ENCODE peak calls at places on chromosomes 2 and 18, in eight cellular contexts. E, X, Y, M, N, I, G and Q are unnamed samples.

GRCh38 chr2:46749042-46749461 is 166.6 kb downstream of the MCFD2 start:
- DNase-seq in E (no peak), X (no peak), Y (no peak), M (no peak), N (no peak), I (no peak), G (peak; percentile 79), Q (no peak)

GRCh38 chr18:24114924-24115549 is 23.8 kb upstream of the CABYR start:
- DNase-seq in E (peak; percentile 50), X (no peak), Y (no peak), M (no peak), N (no peak), I (no peak), G (no peak), Q (no peak)

GRCh38 chr18:61988100-61988499 is 95.3 kb upstream of the RNF152 start:
- DNase-seq in E (no peak), X (no peak), Y (no peak), M (no peak), N (no peak), I (no peak), G (no peak), Q (no peak)

GRCh38 chr18:29191263-29191662 is 1014.3 kb upstream of the CDH2 start:
- DNase-seq in E (no peak), X (no peak), Y (no peak), M (no peak), N (peak; percentile 46), I (peak; percentile 1), G (peak; percentile 19), Q (no peak)

GRCh38 chr2:152385718-152386117 is 50.7 kb downstream of the FMNL2 start:
- DNase-seq in E (no peak), X (no peak), Y (no peak), M (no peak), N (no peak), I (no peak), G (no peak), Q (no peak)

GRCh38 chr2:199336546-199336945 is 121.2 kb downstream of the SATB2 start:
- DNase-seq in E (no peak), X (no peak), Y (no peak), M (no peak), N (no peak), I (no peak), G (no peak), Q (no peak)

GRCh38 chr2:88739985-88740600 is 48.6 kb downstream of the RPIA start:
- DNase-seq in E (peak; percentile 86), X (peak; percentile 84), Y (peak; percentile 52), M (peak; percentile 60), N (peak; percentile 92), I (peak; percentile 57), G (peak; percentile 42), Q (peak; percentile 78)

GRCh38 chr2:198102120-198102519 is 297.7 kb downstream of the PLCL1 start:
- DNase-seq in E (no peak), X (no peak), Y (no peak), M (no peak), N (no peak), I (no peak), G (no peak), Q (no peak)

GRCh38 chr18:13287372-13287771 is 68.8 kb downstream of the LDLRAD4 start:
- DNase-seq in E (no peak), X (no peak), Y (no peak), M (no peak), N (no peak), I (no peak), G (no peak), Q (no peak)

GRCh38 chr2:234957533-234958135 is 5.8 kb downstream of the SH3BP4 start:
- DNase-seq in E (no peak), X (no peak), Y (no peak), M (no peak), N (peak; percentile 36), I (no peak), G (peak; percentile 49), Q (no peak)

GRCh38 chr2:233267516-233268245 is 16.2 kb downstream of the ATG16L1 start:
- DNase-seq in E (no peak), X (peak; percentile 43), Y (no peak), M (no peak), N (no peak), I (no peak), G (no peak), Q (no peak)

GRCh38 chr2:156915332-156915731 is 342.2 kb upstream of the GALNT5 start:
- DNase-seq in E (no peak), X (no peak), Y (no peak), M (no peak), N (no peak), I (no peak), G (no peak), Q (no peak)

GRCh38 chr18:29154758-29155725 is 978.1 kb upstream of the CDH2 start:
- DNase-seq in E (peak; percentile 16), X (no peak), Y (no peak), M (no peak), N (no peak), I (no peak), G (peak; percentile 96), Q (no peak)

GRCh38 chr2:230067990-230068657 is 600 bp downstream of the SLC16A14 start:
- DNase-seq in E (peak; percentile 48), X (peak; percentile 52), Y (peak; percentile 62), M (peak; percentile 54), N (peak; percentile 89), I (peak; percentile 57), G (peak; percentile 34), Q (peak; percentile 73)

GRCh38 chr2:236720974-236721600 is 151.5 kb downstream of the ACKR3 start:
- DNase-seq in E (no peak), X (no peak), Y (no peak), M (no peak), N (no peak), I (no peak), G (no peak), Q (no peak)

DNA sequence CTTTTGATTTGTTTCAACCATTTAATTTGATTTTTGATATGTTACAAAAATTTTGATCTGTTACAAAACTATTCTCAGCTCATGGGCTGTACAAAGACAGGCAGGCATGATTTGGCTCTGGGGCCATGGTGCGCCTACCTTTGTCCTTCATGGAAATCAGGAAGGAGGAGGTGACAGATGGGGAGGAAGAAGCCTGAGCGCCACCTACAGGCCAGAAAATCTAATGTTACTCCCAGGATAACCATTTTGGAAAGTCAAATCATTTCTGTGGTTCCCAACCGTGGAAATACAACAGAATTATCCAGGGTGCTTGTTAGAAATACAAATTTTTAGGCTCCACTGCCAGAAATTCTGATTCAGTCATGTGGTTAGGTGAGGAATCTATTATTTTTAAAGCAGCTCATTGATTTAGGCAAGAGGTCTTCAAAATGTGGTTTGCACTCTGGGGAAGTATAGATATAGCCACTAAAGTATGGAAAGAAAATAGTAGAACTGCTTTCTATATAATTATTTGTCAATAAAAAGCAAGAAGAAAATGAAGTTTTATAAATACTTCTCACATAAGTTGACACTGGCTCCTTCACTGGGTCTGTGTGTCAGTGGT is 93.9 kb downstream of the EVA1A start:
- DNase-seq in E (peak; percentile 61), X (peak; percentile 43), Y (no peak), M (no peak), N (peak; percentile 88), I (peak; percentile 42), G (peak; percentile 23), Q (peak; percentile 46)
- TF ChIP-seq CTCF in E (peak; percentile 45), X (peak; percentile 28), Y (no peak), M (peak; percentile 24), N (peak; percentile 86), I (peak; percentile 63), G (peak; percentile 72), Q (peak; percentile 48)

DNA sequence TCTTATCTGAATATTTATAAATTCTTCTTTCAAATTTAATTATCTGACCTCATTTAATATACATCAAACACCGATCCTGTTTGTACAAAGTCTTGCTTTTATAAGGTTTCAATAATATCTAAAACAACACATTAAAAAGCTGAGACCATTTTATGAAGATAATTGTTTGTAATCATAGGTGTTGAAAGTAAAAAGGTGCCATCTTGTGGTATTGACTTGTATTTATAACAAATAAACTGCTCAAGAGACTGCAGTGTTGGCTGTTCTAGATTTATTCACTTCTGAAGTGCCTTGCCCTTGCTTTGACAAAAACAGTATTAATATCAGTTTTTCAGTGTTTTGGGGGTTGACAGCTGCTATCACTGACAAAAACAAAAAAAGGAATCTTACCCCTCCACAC is 286.8 kb upstream of the HNMT start:
- DNase-seq in E (no peak), X (no peak), Y (no peak), M (no peak), N (no peak), I (no peak), G (no peak), Q (no peak)
- TF ChIP-seq CTCF in E (no peak), X (no peak), Y (no peak), M (no peak), N (peak; percentile 56), I (no peak), G (no peak), Q (no peak)

DNA sequence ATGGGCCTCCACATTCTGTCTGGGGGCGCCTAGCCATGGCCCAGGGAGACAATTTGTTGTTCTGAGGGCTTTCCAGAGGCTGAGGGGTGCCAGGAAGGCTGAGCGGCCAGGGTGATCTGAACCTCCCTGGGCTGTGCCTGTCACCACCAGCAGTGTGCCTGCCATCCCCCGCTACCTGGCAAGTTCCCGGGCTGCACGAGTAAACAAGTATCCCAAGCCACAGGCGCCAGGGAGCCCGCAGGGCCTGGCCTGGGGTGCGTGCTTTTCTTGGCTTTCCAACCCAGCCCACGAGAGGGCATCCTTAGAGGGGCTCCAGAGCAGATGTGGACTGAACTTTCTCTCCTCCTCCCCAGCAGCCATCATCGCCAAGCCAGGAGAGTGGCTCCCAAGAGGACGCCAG is 35.1 kb upstream of the B3GNT7 start:
- DNase-seq in E (no peak), X (peak; percentile 55), Y (no peak), M (no peak), N (peak; percentile 85), I (no peak), G (no peak), Q (no peak)
- TF ChIP-seq CTCF in E (no peak), X (no peak), Y (no peak), M (no peak), N (peak; percentile 50), I (peak; percentile 21), G (no peak), Q (no peak)

GRCh38 chr2:134230885-134231284 is 23.0 kb upstream of the MGAT5 start:
- DNase-seq in E (no peak), X (no peak), Y (no peak), M (no peak), N (no peak), I (no peak), G (no peak), Q (no peak)

GRCh38 chr2:134227666-134228065 is 26.2 kb upstream of the MGAT5 start:
- DNase-seq in E (no peak), X (no peak), Y (no peak), M (no peak), N (no peak), I (no peak), G (no peak), Q (no peak)

GRCh38 chr2:134229540-134229939 is 24.3 kb upstream of the MGAT5 start:
- DNase-seq in E (no peak), X (no peak), Y (no peak), M (no peak), N (no peak), I (no peak), G (no peak), Q (no peak)

GRCh38 chr2:134226561-134226960 is 27.3 kb upstream of the MGAT5 start:
- DNase-seq in E (no peak), X (no peak), Y (no peak), M (no peak), N (no peak), I (no peak), G (no peak), Q (no peak)

DNA sequence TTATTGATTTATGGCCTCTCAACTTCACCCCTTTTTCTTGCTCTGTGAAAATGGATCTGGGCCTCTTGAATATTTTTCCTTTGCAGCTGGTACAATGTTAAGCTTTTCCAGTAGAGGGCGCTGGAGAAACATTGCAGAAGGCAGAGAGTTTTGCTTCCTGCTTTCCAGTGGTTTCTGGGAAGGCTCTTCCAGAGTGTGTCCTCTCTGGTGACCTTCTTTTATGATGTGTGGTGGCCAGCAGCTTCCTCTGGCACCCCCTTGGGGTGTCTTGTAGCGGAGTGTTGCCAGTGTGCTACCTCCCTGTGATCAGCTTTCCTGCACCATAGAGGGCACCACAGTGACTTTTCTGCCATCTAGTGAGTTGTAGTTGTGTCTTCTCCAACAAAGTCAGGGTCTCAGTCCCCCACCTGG is 25.4 kb upstream of the MGAT5 start:
- DNase-seq in E (no peak), X (no peak), Y (no peak), M (no peak), N (no peak), I (peak; percentile 18), G (no peak), Q (no peak)
- TF ChIP-seq CTCF in E (peak; percentile 41), X (no peak), Y (peak; percentile 12), M (peak; percentile 33), N (peak; percentile 68), I (peak; percentile 63), G (peak; percentile 30), Q (no peak)